ENCODE peak calls at places on chromosomes 12 and 14, in four cellular contexts. D, K, I and F are unnamed samples.

GRCh38 chr14:55537782-55538181 is 42.2 kb upstream of the KTN1 start:
- DNase-seq in I (no peak), D (no peak), K (no peak), F (no peak)

GRCh38 chr12:26010293-26010821 is 51.9 kb downstream of the RASSF8 start:
- DNase-seq in K (no peak), I (no peak), D (no peak), F (no peak)

GRCh38 chr14:53472306-53472705 is 319.2 kb upstream of the DDHD1 start:
- DNase-seq in K (no peak), D (no peak), I (no peak), F (no peak)

GRCh38 chr14:45249847-45250575 is 3.0 kb downstream of the MIS18BP1 start:
- DNase-seq in D (peak; percentile 29), K (no peak), I (no peak), F (no peak)

GRCh38 chr12:4266990-4267389 is 6.6 kb upstream of the CCND2 start:
- DNase-seq in D (no peak), K (no peak), I (no peak), F (no peak)

GRCh38 chr12:91551927-91552326 is 369.3 kb upstream of the DCN start:
- DNase-seq in K (no peak), I (no peak), D (no peak), F (no peak)

GRCh38 chr12:113097716-113098427 is 37.7 kb downstream of the RASAL1 start:
- DNase-seq in K (no peak), D (no peak), I (no peak), F (no peak)

GRCh38 chr14:102540310-102541028 is 30.9 kb upstream of the ANKRD9 start:
- DNase-seq in I (no peak), K (no peak), D (peak; percentile 80), F (no peak)

GRCh38 chr14:64059454-64060198 is 206.8 kb downstream of the SYNE2 start:
- DNase-seq in I (no peak), D (peak; percentile 10), K (no peak), F (no peak)

GRCh38 chr12:128586630-128587029 is 237.1 kb downstream of the SLC15A4 start:
- DNase-seq in D (no peak), I (no peak), K (no peak), F (no peak)

GRCh38 chr14:86038401-86038985 is 508.5 kb downstream of the FLRT2 start:
- DNase-seq in I (peak; percentile 33), D (peak; percentile 10), K (no peak), F (peak; percentile 50)

GRCh38 chr12:123942911-123943648 is 29.6 kb downstream of the CCDC92 start:
- DNase-seq in K (no peak), D (no peak), I (no peak), F (no peak)

GRCh38 chr12:52343550-52343949 is 22.4 kb upstream of the KRT83 start:
- DNase-seq in K (no peak), D (no peak), I (no peak), F (no peak)

GRCh38 chr12:49567611-49568441 is at the start of gene MCRS1:
- DNase-seq in K (peak; percentile 80), I (peak; percentile 44), D (peak; percentile 92), F (peak; percentile 75)

GRCh38 chr12:71780207-71780822 is 25.7 kb downstream of the RAB21 start:
- DNase-seq in K (no peak), D (peak; percentile 20), I (no peak), F (no peak)

GRCh38 chr14:95504135-95505029 is 12.1 kb downstream of the SYNE3 start:
- DNase-seq in K (no peak), I (no peak), D (no peak), F (no peak)

GRCh38 chr12:48572326-48572725 is 2.5 kb upstream of the LALBA start:
- DNase-seq in I (no peak), D (no peak), K (no peak), F (no peak)

GRCh38 chr14:50821471-50822464 is 9.2 kb downstream of the NIN start:
- DNase-seq in D (no peak), K (peak; percentile 54), I (no peak), F (no peak)

GRCh38 chr12:120094485-120094884 is 22.1 kb downstream of the RAB35 start:
- DNase-seq in D (no peak), K (no peak), I (no peak), F (no peak)

GRCh38 chr14:29925106-29925722 is 2.4 kb downstream of the PRKD1 start:
- DNase-seq in I (no peak), K (no peak), D (no peak), F (no peak)

GRCh38 chr12:27342551-27342950 is 9.9 kb downstream of the BMAL2 start:
- DNase-seq in I (no peak), D (no peak), K (no peak), F (no peak)

GRCh38 chr14:45679852-45680251 is 426.9 kb upstream of the MIS18BP1 start:
- DNase-seq in D (no peak), K (no peak), I (no peak), F (no peak)

GRCh38 chr12:59715434-59715833 is 119.6 kb downstream of the SLC16A7 start:
- DNase-seq in I (no peak), D (peak; percentile 9), K (no peak), F (no peak)
- TF ChIP-seq SUZ12 in I (no peak), D (no peak), K (no peak), F (no peak)

DNA sequence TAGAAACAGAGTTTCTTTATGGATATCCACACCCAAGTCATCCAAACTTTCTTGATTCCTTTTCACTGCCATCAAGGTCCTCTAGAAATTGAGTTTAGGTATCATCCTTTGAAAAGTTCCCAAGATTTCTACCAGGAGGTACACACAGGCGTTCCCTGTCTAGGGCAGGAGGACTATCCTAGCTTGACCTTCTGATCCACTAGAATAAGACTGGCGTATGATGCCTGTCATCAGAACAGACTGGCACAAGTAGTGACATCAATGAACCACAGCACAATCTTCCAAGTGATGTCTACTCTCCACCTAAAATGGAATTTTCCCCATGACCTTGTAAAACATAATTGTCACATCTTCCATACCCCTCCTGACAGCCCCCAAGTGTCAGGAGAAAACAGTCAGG is 100.8 kb upstream of the FKBP4 start:
- DNase-seq in D (no peak), K (no peak), I (no peak), F (no peak)
- H3K27me3 ChIP-seq in D (peaks cover 64% of the 10 kb centered on the region), K (peaks cover 5% of the 10 kb centered on the region), I (peaks cover 7% of the 10 kb centered on the region), F (peaks cover 74% of the 10 kb centered on the region)

GRCh38 chr12:96711364-96711763 is 195.7 kb upstream of the NEDD1 start:
- DNase-seq in I (no peak), D (no peak), K (no peak), F (no peak)
- TF ChIP-seq ZNF274 in I (no peak), D (no peak), K (no peak), F (no peak)

GRCh38 chr12:96211989-96212388 is 17.8 kb downstream of the ELK3 start:
- DNase-seq in I (no peak), D (no peak), K (no peak), F (no peak)

GRCh38 chr12:96215933-96216273 is 21.7 kb downstream of the ELK3 start:
- DNase-seq in K (no peak), I (no peak), D (no peak), F (no peak)

GRCh38 chr12:96210376-96211055 is 16.3 kb downstream of the ELK3 start:
- DNase-seq in D (no peak), K (no peak), I (no peak), F (no peak)

GRCh38 chr12:96213869-96214268 is 19.7 kb downstream of the ELK3 start:
- DNase-seq in K (no peak), I (no peak), D (no peak), F (no peak)

DNA sequence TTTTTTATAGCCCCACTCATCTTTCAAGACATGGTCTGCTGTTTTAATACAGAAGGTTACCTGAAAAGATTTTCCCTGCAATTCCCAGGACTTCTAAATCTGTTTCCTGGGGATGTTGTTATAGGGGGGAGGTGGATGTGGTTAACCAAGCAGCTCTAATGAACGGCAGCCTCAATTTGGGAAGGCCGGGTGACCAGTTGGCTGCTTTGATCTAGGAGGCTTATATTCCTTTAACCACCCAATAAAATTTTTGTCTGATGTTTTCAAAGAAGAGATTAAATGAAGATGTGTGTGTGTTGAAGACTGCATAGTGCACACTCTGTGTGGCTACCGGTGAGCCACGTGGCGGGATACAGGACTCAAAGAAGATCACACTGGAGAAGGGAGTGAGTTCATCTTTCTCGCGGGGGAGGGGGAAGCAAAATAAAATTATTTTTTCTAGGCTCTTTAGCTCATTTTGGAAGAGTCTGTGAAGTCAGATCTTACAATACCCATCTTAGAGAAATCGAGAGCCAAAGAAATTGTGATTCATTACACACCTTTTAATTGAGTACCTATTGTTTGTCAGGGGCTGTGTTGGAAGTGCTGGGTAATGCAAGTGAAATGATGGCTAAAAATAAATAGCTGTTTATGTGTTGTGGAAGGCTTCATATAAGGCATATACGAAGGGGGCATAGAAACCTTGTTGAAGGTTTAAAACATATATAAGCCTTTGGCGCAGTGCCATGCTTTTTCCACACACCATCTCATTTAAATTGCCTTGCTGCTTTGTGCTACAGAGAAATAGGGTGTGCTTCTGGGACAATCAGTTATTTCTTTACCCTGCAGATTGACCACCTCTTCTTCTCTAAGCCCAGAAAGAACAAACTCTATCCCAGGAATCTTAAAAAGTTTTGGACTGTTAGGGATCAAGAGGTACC is 18.5 kb downstream of the ELK3 start:
- DNase-seq in K (no peak), D (no peak), I (no peak), F (no peak)
- TF ChIP-seq SUZ12 in K (no peak), D (no peak), I (no peak), F (no peak)

DNA sequence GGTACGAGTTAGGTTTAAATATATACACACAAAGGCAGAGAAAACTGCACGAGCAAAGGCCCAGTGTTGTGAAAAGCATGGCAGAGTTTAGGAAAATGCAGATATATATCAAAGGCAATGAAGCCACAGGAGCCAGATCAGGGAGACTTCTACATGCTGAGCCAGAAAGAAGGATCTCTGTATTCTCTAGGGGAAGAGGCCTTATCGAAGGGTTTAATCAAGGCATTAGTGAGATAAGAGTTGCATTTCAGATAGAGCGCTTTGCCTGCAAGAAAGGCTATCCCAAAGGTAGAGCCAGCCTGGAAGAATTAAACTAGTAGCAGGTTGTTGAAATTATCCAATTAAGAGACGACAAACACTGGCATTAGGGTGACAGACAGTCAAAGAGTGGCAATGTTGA is 7.6 kb downstream of the PTPRO start:
- DNase-seq in K (no peak), I (no peak), D (no peak), F (no peak)
- H3K27me3 ChIP-seq in K (no peaks in the 10 kb centered on the region), I (no peaks in the 10 kb centered on the region), D (no peaks in the 10 kb centered on the region), F (no peaks in the 10 kb centered on the region)

GRCh38 chr14:67365476-67365875 is 5.3 kb downstream of the EIF2S1 start:
- DNase-seq in K (no peak), D (no peak), I (no peak), F (no peak)

GRCh38 chr14:67372833-67373232 is 12.7 kb downstream of the EIF2S1 start:
- DNase-seq in D (no peak), I (no peak), K (no peak), F (no peak)

GRCh38 chr14:67373347-67373746 is 13.2 kb downstream of the EIF2S1 start:
- DNase-seq in D (no peak), K (peak; percentile 15), I (no peak), F (no peak)

GRCh38 chr14:67371247-67372148 is 11.4 kb downstream of the EIF2S1 start:
- DNase-seq in D (no peak), I (no peak), K (no peak), F (no peak)

GRCh38 chr14:67370830-67371229 is 10.7 kb downstream of the EIF2S1 start:
- DNase-seq in K (no peak), D (no peak), I (no peak), F (no peak)
- TF ChIP-seq ZNF274 in K (no peak), D (no peak), I (no peak), F (no peak)

DNA sequence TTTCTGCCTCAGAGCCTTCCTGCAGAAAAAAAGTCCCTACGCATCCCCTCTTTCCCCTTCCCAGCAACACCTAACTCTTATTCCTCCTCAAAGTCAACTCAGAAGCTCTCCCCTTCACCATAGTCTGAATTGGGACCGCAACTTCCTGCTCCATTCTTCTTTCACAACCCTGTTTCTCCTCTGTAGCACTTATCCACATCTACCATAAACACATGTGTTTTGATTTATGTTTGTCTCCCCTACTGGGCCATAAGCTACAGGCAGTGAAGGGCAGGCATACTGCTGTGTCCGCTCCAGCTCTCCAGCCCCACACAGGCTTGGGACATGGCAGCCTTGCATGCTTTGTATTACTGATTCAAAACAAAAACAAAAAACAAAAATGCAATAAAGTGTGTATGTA is 5.9 kb downstream of the SDR9C7 start:
- DNase-seq in I (no peak), D (no peak), K (no peak), F (no peak)
- TF ChIP-seq SUZ12 in I (no peak), D (no peak), K (no peak), F (no peak)